ENCODE peak calls at places on chromosomes 12 and 14, in eight cellular contexts. F is cardiac muscle cell; Z is CD8-positive, alpha-beta T cell; I is A549; M is endothelial cell of umbilical vein; B is hepatocyte; V is heart right ventricle; W is thoracic aorta. Q is an unnamed sample. For H3K4me1, the result is how much of the 10 kb centered on the place peaks cover.

GRCh38 chr12:122437656-122438121 is 15.2 kb upstream of the CLIP1 start:
- DNase-seq in F (peak), Z (no peak), I (no peak), M (no peak), B (no peak), V (peak), W (peak), Q (no peak)

GRCh38 chr12:108430245-108430644 is 84.8 kb upstream of the FICD start:
- DNase-seq in F (peak), Z (no peak), I (no peak), M (no peak), B (no peak), V (no peak), W (no peak), Q (no peak)

GRCh38 chr12:122449317-122449716 is 26.8 kb upstream of the CLIP1 start:
- DNase-seq in F (peak), Z (no peak), I (no peak), M (peak), B (peak), V (no peak), W (no peak), Q (no peak)

GRCh38 chr14:19823765-19824164 is 20.2 kb downstream of the OR4N2 start:
- DNase-seq in F (no peak), Z (no peak), I (no peak), M (no peak), B (no peak), V (no peak), W (no peak), Q (no peak)

GRCh38 chr14:39456702-39457250 is 24.5 kb upstream of the FBXO33 start:
- DNase-seq in F (no peak), Z (no peak), I (no peak), M (no peak), B (no peak), V (no peak), W (no peak), Q (no peak)

GRCh38 chr12:96140110-96140509 is 54.1 kb upstream of the ELK3 start:
- DNase-seq in F (peak), Z (no peak), I (no peak), M (no peak), B (peak), V (no peak), W (no peak), Q (no peak)

GRCh38 chr12:23084236-23084995 is 459.4 kb downstream of the ETNK1 start:
- DNase-seq in F (peak), Z (no peak), I (no peak), M (peak), B (peak), V (no peak), W (no peak), Q (no peak)

GRCh38 chr14:60649815-60650381 is 621 bp upstream of the SIX1 start:
- DNase-seq in F (no peak), Z (no peak), I (no peak), M (no peak), B (peak), V (no peak), W (no peak), Q (no peak)

GRCh38 chr14:82655770-82656169 is 1122.1 kb upstream of the SEL1L start:
- DNase-seq in F (no peak), Z (no peak), I (no peak), M (no peak), B (no peak), V (no peak), W (no peak), Q (no peak)

GRCh38 chr12:76266797-76267196 is 81.4 kb downstream of the BBS10 start:
- DNase-seq in F (peak), Z (no peak), I (no peak), M (peak), B (peak), V (no peak), W (no peak), Q (no peak)

GRCh38 chr12:17076335-17076734 is 470.4 kb upstream of the LMO3 start:
- DNase-seq in F (no peak), Z (no peak), I (peak), M (no peak), B (peak), V (no peak), W (no peak), Q (no peak)

GRCh38 chr14:100878271-100879146 is 25.0 kb downstream of the RTL1 start:
- DNase-seq in F (no peak), Z (no peak), I (no peak), M (no peak), B (no peak), V (peak), W (no peak), Q (no peak)

GRCh38 chr12:61536525-61536924 is 723.7 kb upstream of the USP15 start:
- DNase-seq in F (no peak), Z (no peak), I (no peak), M (no peak), B (no peak), V (no peak), W (no peak), Q (no peak)

GRCh38 chr12:117052386-117053049 is 46.7 kb downstream of the TESC start:
- DNase-seq in F (no peak), Z (no peak), I (no peak), M (no peak), B (no peak), V (no peak), W (no peak), Q (no peak)

GRCh38 chr12:45259732-45260480 is 44.0 kb downstream of the ANO6 start:
- DNase-seq in F (peak), Z (no peak), I (no peak), M (peak), B (peak), V (no peak), W (no peak), Q (no peak)

GRCh38 chr12:115623764-115624334 is 653.6 kb downstream of the MED13L start:
- DNase-seq in F (peak), Z (no peak), I (no peak), M (no peak), B (no peak), V (peak), W (no peak), Q (no peak)

GRCh38 chr14:103629503-103630121 is 601 bp downstream of the KLC1 start:
- DNase-seq in F (peak), Z (peak), I (peak), M (no peak), B (peak), V (peak), W (no peak), Q (no peak)

GRCh38 chr12:9064201-9064814 is 51.4 kb downstream of the A2M start:
- DNase-seq in F (peak), Z (peak), I (peak), M (peak), B (peak), V (peak), W (no peak), Q (no peak)

GRCh38 chr12:56193025-56193578 is 3.8 kb upstream of the SMARCC2 start:
- DNase-seq in F (peak), Z (peak), I (peak), M (peak), B (peak), V (no peak), W (peak), Q (peak)

GRCh38 chr14:103930051-103930604 is 1.9 kb downstream of the TDRD9 start:
- DNase-seq in F (no peak), Z (no peak), I (no peak), M (no peak), B (no peak), V (no peak), W (no peak), Q (no peak)

GRCh38 chr12:122460061-122460460 is 37.6 kb upstream of the CLIP1 start:
- DNase-seq in F (no peak), Z (no peak), I (no peak), M (no peak), B (no peak), V (no peak), W (no peak), Q (no peak)

GRCh38 chr14:104322531-104323466 is 184.4 kb downstream of the KIF26A start:
- DNase-seq in F (no peak), Z (no peak), I (no peak), M (no peak), B (no peak), V (no peak), W (no peak), Q (no peak)

GRCh38 chr14:67456732-67457131 is 31.8 kb downstream of the TMEM229B start:
- DNase-seq in F (no peak), Z (no peak), I (no peak), M (no peak), B (no peak), V (no peak), W (no peak), Q (no peak)

GRCh38 chr12:75086086-75087038 is 123.3 kb downstream of the KCNC2 start:
- DNase-seq in F (no peak), Z (no peak), I (no peak), M (no peak), B (peak), V (no peak), W (no peak), Q (no peak)

GRCh38 chr14:24437020-24437735 is 5.4 kb downstream of the SDR39U1 start:
- DNase-seq in F (no peak), Z (no peak), I (no peak), M (peak), B (no peak), V (no peak), W (no peak), Q (no peak)
- TF ChIP-seq CTCF in F (no peak), Z (peak), I (no peak), M (no peak), B (no peak), V (no peak), W (no peak), Q (no peak)

GRCh38 chr14:45868377-45868776 is 615.4 kb upstream of the MIS18BP1 start:
- DNase-seq in F (no peak), Z (no peak), I (no peak), M (no peak), B (no peak), V (no peak), W (no peak), Q (no peak)
- H3K4me1 ChIP-seq in F (under half), Z (under half), I (under half), M (under half), B (under half), V (under half), W (under half), Q (under half)

GRCh38 chr12:26226119-26226518 is 30.7 kb downstream of the SSPN start:
- DNase-seq in F (no peak), Z (no peak), I (no peak), M (no peak), B (no peak), V (no peak), W (no peak), Q (no peak)
- TF ChIP-seq CTCF in F (no peak), Z (no peak), I (no peak), M (no peak), B (no peak), V (no peak), W (no peak), Q (no peak)

GRCh38 chr12:40105515-40106201 is at the start of gene SLC2A13:
- DNase-seq in F (peak), Z (peak), I (peak), M (peak), B (peak), V (peak), W (no peak), Q (no peak)
- H3K4me1 ChIP-seq in F (under half), Z (under half), I (under half), M (under half), B (under half), V (under half), W (under half), Q (under half)

Q was measured in esophagus squamous epithelium.